ENCODE peak calls at places on chromosomes 3 and 15, in ten cellular contexts. A, C, E, O, Z, L, I, W, H and K are unnamed samples.

GRCh38 chr15:45863881-45864580 is 229.2 kb downstream of the SQOR start:
- DNase-seq in C (no peak), E (no peak), H (no peak), A (peak; percentile 39), I (no peak), Z (no peak), O (no peak), L (no peak), W (no peak), K (no peak)

GRCh38 chr3:65595997-65596300 is 442.8 kb downstream of the MAGI1 start:
- DNase-seq in I (no peak), C (no peak), L (no peak), W (no peak), A (no peak), E (no peak), H (no peak), O (no peak), Z (no peak), K (no peak)

GRCh38 chr3:17195192-17195611 is 310.4 kb downstream of the PLCL2 start:
- DNase-seq in O (no peak), C (no peak), H (no peak), W (no peak), I (peak; percentile 7), A (no peak), L (no peak), Z (no peak), E (no peak), K (no peak)

GRCh38 chr15:71880276-71880675 is 69.9 kb downstream of the NR2E3 start:
- DNase-seq in E (no peak), W (no peak), C (no peak), H (no peak), L (no peak), O (no peak), Z (no peak), A (no peak), I (no peak), K (no peak)

GRCh38 chr3:113079532-113079931 is 88.7 kb downstream of the GTPBP8 start:
- DNase-seq in L (no peak), W (no peak), I (no peak), E (no peak), Z (no peak), C (no peak), A (no peak), H (no peak), O (no peak), K (no peak)

GRCh38 chr3:141240290-141241247 is 8.9 kb downstream of the PXYLP1 start:
- DNase-seq in A (no peak), C (no peak), W (no peak), O (no peak), L (no peak), Z (peak; percentile 38), H (no peak), E (no peak), I (no peak), K (no peak)

GRCh38 chr3:79424811-79425210 is 343.0 kb downstream of the ROBO1 start:
- DNase-seq in W (no peak), O (no peak), Z (no peak), I (no peak), C (no peak), H (no peak), L (no peak), E (no peak), A (no peak), K (no peak)

GRCh38 chr15:74235962-74236361 is at the start of gene CCDC33:
- DNase-seq in O (no peak), C (no peak), I (peak; percentile 61), H (no peak), A (peak; percentile 89), Z (no peak), W (no peak), L (no peak), E (peak; percentile 20), K (no peak)

GRCh38 chr15:44633603-44634002 is 29.9 kb downstream of the SPG11 start:
- DNase-seq in L (no peak), H (no peak), C (no peak), W (no peak), O (no peak), A (no peak), Z (no peak), E (no peak), I (no peak), K (no peak)

GRCh38 chr3:42174679-42175660 is 83.8 kb downstream of the TRAK1 start:
- DNase-seq in Z (no peak), I (no peak), H (peak; percentile 28), E (no peak), A (no peak), O (no peak), W (no peak), C (no peak), L (no peak), K (no peak)

GRCh38 chr3:31724144-31724543 is 191.4 kb downstream of the STT3B start:
- DNase-seq in Z (no peak), L (no peak), E (no peak), I (no peak), O (peak; percentile 34), A (no peak), W (no peak), H (no peak), C (no peak), K (no peak)

GRCh38 chr15:81155375-81156218 is 21.5 kb downstream of the CFAP161 start:
- DNase-seq in A (peak; percentile 42), H (peak; percentile 78), W (peak; percentile 37), I (no peak), O (no peak), Z (peak; percentile 46), E (peak; percentile 56), L (peak; percentile 45), C (peak; percentile 25), K (no peak)
- TF ChIP-seq POLR2AphosphoS5 in A (no peak), H (peak; percentile 25), W (no peak), I (no peak), O (no peak), Z (no peak), E (peak; percentile 30), L (no peak), C (no peak), K (no peak)

DNA sequence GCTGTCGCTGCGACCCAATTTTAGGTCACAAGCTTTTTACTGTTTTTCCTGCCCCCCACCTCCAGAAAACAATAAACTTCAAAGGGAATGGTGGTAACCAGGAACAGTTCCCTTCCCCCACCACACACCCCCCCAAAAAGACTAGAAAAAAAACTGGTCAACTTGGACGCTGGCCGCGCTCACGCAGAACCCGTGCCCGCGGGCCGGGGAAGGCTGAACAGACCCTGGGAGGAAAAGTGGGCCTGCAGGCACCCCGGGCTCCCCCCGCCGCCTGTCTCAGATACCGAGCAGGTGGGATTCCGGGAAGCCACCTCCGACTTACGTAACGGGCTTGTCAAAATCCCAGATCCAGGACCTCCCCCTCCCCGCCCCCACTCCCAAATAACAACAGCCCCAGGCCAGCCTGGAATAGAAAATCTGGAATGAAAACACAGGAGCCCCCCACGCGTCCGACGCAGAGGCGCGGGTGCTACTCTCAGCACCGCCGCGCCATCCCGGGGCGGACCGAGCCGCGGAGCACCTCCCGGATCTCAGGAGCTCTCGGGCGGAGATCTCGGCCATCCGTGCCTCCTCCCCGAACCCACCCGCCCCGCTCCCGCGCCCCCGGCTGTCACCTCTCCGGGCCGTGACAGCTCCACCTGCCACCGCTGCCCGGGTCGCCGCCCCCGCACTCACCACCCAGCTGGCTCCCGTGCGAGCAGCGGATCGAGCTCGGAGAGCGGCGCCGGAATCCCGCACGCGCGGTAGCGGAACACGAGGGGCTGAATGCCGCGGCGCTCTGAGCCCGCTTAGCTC is 561 bp downstream of the DENND4A start:
- DNase-seq in H (peak; percentile 89), O (peak; percentile 5), E (peak; percentile 44), W (peak; percentile 73), L (no peak), I (peak; percentile 30), Z (no peak), C (no peak), A (peak; percentile 78), K (no peak)
- TF ChIP-seq POLR2AphosphoS5 in H (no peak), O (no peak), E (no peak), W (peak; percentile 12), L (no peak), I (no peak), Z (no peak), C (peak; percentile 22), A (no peak), K (no peak)

DNA sequence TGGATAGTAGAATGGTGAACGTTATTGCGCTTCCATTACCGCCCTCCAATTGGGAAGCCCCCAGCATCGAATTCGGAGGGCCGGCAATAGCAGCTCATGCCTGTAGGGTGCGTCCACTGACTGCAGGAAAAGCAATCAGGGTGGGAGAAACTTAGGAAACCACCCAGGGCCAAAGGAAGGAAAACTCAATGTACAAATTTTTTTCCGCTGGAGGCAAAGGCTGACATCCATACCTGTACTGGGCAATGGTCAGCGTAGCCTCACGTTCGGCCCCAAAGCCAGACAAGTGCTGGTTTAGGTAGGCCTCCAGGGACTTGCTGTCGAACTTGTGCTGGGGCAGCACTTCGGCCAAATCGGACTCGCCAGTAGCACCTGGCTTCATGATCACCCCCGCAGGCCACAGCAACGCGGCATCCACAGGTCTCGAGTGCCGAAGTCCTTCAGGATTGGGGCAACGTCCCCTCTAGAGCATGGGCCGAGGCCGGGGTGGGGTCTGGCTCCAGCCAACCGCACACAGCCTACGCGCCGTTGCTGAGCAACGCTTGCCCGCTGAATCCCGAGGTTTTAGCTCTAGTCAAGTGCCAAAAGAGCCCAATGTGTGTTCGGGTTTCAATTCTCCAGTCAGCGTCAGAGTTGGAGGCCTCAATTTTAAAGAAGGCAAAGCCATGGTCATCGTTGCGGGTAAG is at the start of gene ACAD11:
- DNase-seq in H (peak; percentile 89), A (peak; percentile 93), O (no peak), Z (peak; percentile 80), W (peak; percentile 62), L (peak; percentile 59), I (peak; percentile 30), C (peak; percentile 73), E (peak; percentile 39), K (peak; percentile 59)
- TF ChIP-seq POLR2AphosphoS5 in H (peak; percentile 79), A (peak; percentile 79), O (peak; percentile 37), Z (no peak), W (no peak), L (peak; percentile 64), I (peak; percentile 51), C (no peak), E (peak; percentile 20), K (no peak)

GRCh38 chr3:64152100-64152499 is 73.2 kb downstream of the PRICKLE2 start:
- DNase-seq in C (no peak), W (no peak), O (no peak), L (no peak), A (peak; percentile 30), I (no peak), H (peak; percentile 86), Z (no peak), E (no peak), K (no peak)

GRCh38 chr3:64150527-64151238 is 74.6 kb downstream of the PRICKLE2 start:
- DNase-seq in A (peak; percentile 82), O (no peak), L (no peak), I (no peak), C (no peak), Z (peak; percentile 54), E (peak; percentile 58), W (no peak), H (peak; percentile 92), K (no peak)

GRCh38 chr3:64152676-64153466 is 72.4 kb downstream of the PRICKLE2 start:
- DNase-seq in Z (no peak), O (no peak), W (no peak), H (no peak), I (no peak), C (no peak), E (no peak), A (no peak), L (no peak), K (no peak)

GRCh38 chr3:64149886-64150285 is 75.4 kb downstream of the PRICKLE2 start:
- DNase-seq in A (no peak), L (no peak), O (no peak), W (no peak), I (no peak), E (no peak), Z (no peak), C (no peak), H (no peak), K (no peak)

GRCh38 chr3:64151335-64151871 is 73.9 kb downstream of the PRICKLE2 start:
- DNase-seq in H (no peak), W (no peak), A (peak; percentile 62), I (no peak), E (no peak), O (no peak), C (no peak), Z (no peak), L (no peak), K (no peak)
- TF ChIP-seq POLR2AphosphoS5 in H (no peak), W (no peak), A (no peak), I (no peak), E (no peak), O (no peak), C (no peak), Z (no peak), L (no peak), K (no peak)